ENCODE peak calls at places on chromosomes 1 and 21, in four cellular contexts. One of them, this sample, is unnamed.

GRCh38 chr1:39866767-39867166 is 16.5 kb downstream of the TRIT1 start:
- DNase-seq in fibroblast of mammary gland: peak
- DNase-seq in spleen: no peak
- DNase-seq in uterus: no peak
- DNase-seq in this sample: no peak

GRCh38 chr1:61980561-61980960 is 214.1 kb upstream of the L1TD1 start:
- DNase-seq in fibroblast of mammary gland: peak
- DNase-seq in spleen: no peak
- DNase-seq in uterus: no peak
- DNase-seq in this sample: peak

GRCh38 chr1:46410156-46411009 is 16.3 kb downstream of the FAAH start:
- DNase-seq in fibroblast of mammary gland: peak
- DNase-seq in spleen: peak
- DNase-seq in uterus: no peak
- DNase-seq in this sample: no peak

GRCh38 chr21:29423051-29423450 is 124.3 kb downstream of the BACH1 start:
- DNase-seq in fibroblast of mammary gland: no peak
- DNase-seq in spleen: no peak
- DNase-seq in uterus: no peak
- DNase-seq in this sample: no peak

GRCh38 chr1:94236021-94236491 is 1.3 kb downstream of the ARHGAP29 start:
- DNase-seq in fibroblast of mammary gland: no peak
- DNase-seq in spleen: no peak
- DNase-seq in uterus: no peak
- DNase-seq in this sample: no peak

GRCh38 chr1:227898502-227899140 is 49.1 kb downstream of the WNT9A start:
- DNase-seq in fibroblast of mammary gland: no peak
- DNase-seq in spleen: peak
- DNase-seq in uterus: peak
- DNase-seq in this sample: no peak

GRCh38 chr1:245232936-245233335 is 78.2 kb downstream of the KIF26B start:
- DNase-seq in fibroblast of mammary gland: no peak
- DNase-seq in spleen: no peak
- DNase-seq in uterus: no peak
- DNase-seq in this sample: no peak

GRCh38 chr1:16199157-16199501 is 13.3 kb downstream of the ARHGEF19 start:
- DNase-seq in fibroblast of mammary gland: no peak
- DNase-seq in spleen: no peak
- DNase-seq in uterus: no peak
- DNase-seq in this sample: no peak

GRCh38 chr21:36589352-36589971 is 109.5 kb upstream of the SIM2 start:
- DNase-seq in fibroblast of mammary gland: peak
- DNase-seq in spleen: no peak
- DNase-seq in uterus: peak
- DNase-seq in this sample: peak

GRCh38 chr1:193113258-193113991 is 8.2 kb upstream of the GLRX2 start:
- DNase-seq in fibroblast of mammary gland: no peak
- DNase-seq in spleen: no peak
- DNase-seq in uterus: no peak
- DNase-seq in this sample: no peak

GRCh38 chr21:27700974-27701614 is 734.2 kb upstream of the ADAMTS5 start:
- DNase-seq in fibroblast of mammary gland: peak
- DNase-seq in spleen: peak
- DNase-seq in uterus: peak
- DNase-seq in this sample: peak

GRCh38 chr1:178918328-178918727 is 47.5 kb upstream of the ANGPTL1 start:
- DNase-seq in fibroblast of mammary gland: no peak
- DNase-seq in spleen: no peak
- DNase-seq in uterus: no peak
- DNase-seq in this sample: no peak

GRCh38 chr1:3066826-3067225 is 2.2 kb upstream of the PRDM16 start:
- DNase-seq in fibroblast of mammary gland: no peak
- DNase-seq in spleen: peak
- DNase-seq in uterus: no peak
- DNase-seq in this sample: no peak

GRCh38 chr1:183898001-183898396 is 93.1 kb downstream of the RGL1 start:
- DNase-seq in fibroblast of mammary gland: no peak
- DNase-seq in spleen: no peak
- DNase-seq in uterus: no peak
- DNase-seq in this sample: no peak

GRCh38 chr1:36099681-36100341 is 11.1 kb downstream of the ADPRS start:
- DNase-seq in fibroblast of mammary gland: peak
- DNase-seq in spleen: peak
- DNase-seq in uterus: peak
- DNase-seq in this sample: peak

GRCh38 chr1:92994105-92994712 is 32.9 kb upstream of the DIPK1A start:
- DNase-seq in fibroblast of mammary gland: peak
- DNase-seq in spleen: no peak
- DNase-seq in uterus: peak
- DNase-seq in this sample: peak

GRCh38 chr1:206734499-206735142 is 36.0 kb upstream of the IL19 start:
- DNase-seq in fibroblast of mammary gland: peak
- DNase-seq in spleen: peak
- DNase-seq in uterus: peak
- DNase-seq in this sample: peak

GRCh38 chr21:39265603-39266002 is 47.8 kb downstream of the BRWD1 start:
- DNase-seq in fibroblast of mammary gland: no peak
- DNase-seq in spleen: no peak
- DNase-seq in uterus: no peak
- DNase-seq in this sample: no peak

GRCh38 chr1:2314297-2314802 is 77.0 kb downstream of the MORN1 start:
- DNase-seq in fibroblast of mammary gland: no peak
- DNase-seq in spleen: peak
- DNase-seq in uterus: peak
- DNase-seq in this sample: peak

GRCh38 chr1:173024543-173024942 is 26.2 kb downstream of the TNFSF18 start:
- DNase-seq in fibroblast of mammary gland: no peak
- DNase-seq in spleen: no peak
- DNase-seq in uterus: no peak
- DNase-seq in this sample: no peak

GRCh38 chr1:64980745-64981601 is 14.6 kb upstream of the JAK1 start:
- DNase-seq in fibroblast of mammary gland: peak
- DNase-seq in spleen: no peak
- DNase-seq in uterus: no peak
- DNase-seq in this sample: peak

GRCh38 chr1:61247881-61248752 is 165.8 kb downstream of the NFIA start:
- DNase-seq in fibroblast of mammary gland: no peak
- DNase-seq in spleen: no peak
- DNase-seq in uterus: no peak
- DNase-seq in this sample: no peak

GRCh38 chr1:113538225-113538624 is 147.9 kb downstream of the MAGI3 start:
- DNase-seq in fibroblast of mammary gland: peak
- DNase-seq in spleen: no peak
- DNase-seq in uterus: no peak
- DNase-seq in this sample: peak

GRCh38 chr1:201361652-201362504 is 15.6 kb downstream of the TNNT2 start:
- DNase-seq in fibroblast of mammary gland: peak
- DNase-seq in spleen: peak
- DNase-seq in uterus: no peak
- DNase-seq in this sample: peak

GRCh38 chr1:4265836-4266235 is 365.8 kb upstream of the C1orf174 start:
- DNase-seq in fibroblast of mammary gland: no peak
- DNase-seq in spleen: no peak
- DNase-seq in uterus: no peak
- DNase-seq in this sample: no peak

GRCh38 chr1:154747841-154748766 is 122.0 kb downstream of the KCNN3 start:
- DNase-seq in fibroblast of mammary gland: no peak
- DNase-seq in spleen: no peak
- DNase-seq in uterus: peak
- DNase-seq in this sample: peak

GRCh38 chr1:214558002-214558770 is 6.8 kb upstream of the PTPN14 start:
- DNase-seq in fibroblast of mammary gland: peak
- DNase-seq in spleen: no peak
- DNase-seq in uterus: peak
- DNase-seq in this sample: peak

GRCh38 chr1:61782771-61783170 is 40.5 kb downstream of the PATJ start:
- DNase-seq in fibroblast of mammary gland: no peak
- DNase-seq in spleen: no peak
- DNase-seq in uterus: no peak
- DNase-seq in this sample: no peak